ENCODE peak calls at places on chromosomes 3 and 15, in eight cellular contexts. A is foreskin fibroblast, Y is uterus, U is pancreas, R is neural crest cell, P is hepatocyte, O is PC-3, K is GM20000. T is an unnamed sample.

GRCh38 chr15:66098019-66098363 is 155.6 kb downstream of the MEGF11 start:
- DNase-seq in U (no peak), O (no peak), Y (no peak), R (no peak), P (no peak), K (no peak), A (no peak), T (no peak)

GRCh38 chr3:22360977-22361376 is 610.0 kb upstream of the ZNF385D start:
- DNase-seq in O (no peak), U (no peak), A (peak), K (no peak), P (no peak), R (no peak), Y (no peak), T (no peak)

GRCh38 chr3:78918361-78919020 is 849.3 kb downstream of the ROBO1 start:
- DNase-seq in A (peak), O (no peak), P (no peak), R (no peak), Y (no peak), K (no peak), U (no peak), T (no peak)

GRCh38 chr3:41026394-41027177 is 172.7 kb upstream of the CTNNB1 start:
- DNase-seq in A (no peak), R (peak), O (peak), U (peak), P (peak), Y (peak), K (no peak), T (peak)

GRCh38 chr15:100346866-100347512 is 5.2 kb upstream of the ADAMTS17 start:
- DNase-seq in P (no peak), Y (no peak), O (no peak), K (no peak), U (no peak), R (no peak), A (no peak), T (no peak)

GRCh38 chr3:141336672-141337522 is 31.4 kb upstream of the ZBTB38 start:
- DNase-seq in U (no peak), K (peak), A (peak), R (no peak), Y (no peak), P (peak), O (peak), T (no peak)

GRCh38 chr3:150147776-150148175 is 177.1 kb upstream of the PFN2 start:
- DNase-seq in O (peak), P (peak), R (no peak), K (no peak), U (no peak), Y (no peak), A (peak), T (no peak)

GRCh38 chr15:98077186-98077585 is 116.7 kb downstream of the ARRDC4 start:
- DNase-seq in P (peak), U (no peak), O (no peak), R (no peak), A (peak), K (no peak), Y (peak), T (no peak)

GRCh38 chr3:52317601-52318000 is 1.5 kb downstream of the DNAH1 start:
- DNase-seq in P (peak), R (peak), O (no peak), K (peak), U (peak), A (peak), Y (peak), T (peak)

GRCh38 chr3:52054689-52055511 is 1.5 kb downstream of the DUSP7 start:
- DNase-seq in Y (no peak), K (no peak), R (peak), A (peak), P (no peak), O (no peak), U (no peak), T (peak)

GRCh38 chr3:124791639-124792111 is 61.4 kb downstream of the UMPS start:
- DNase-seq in K (no peak), O (no peak), A (peak), U (no peak), Y (peak), R (no peak), P (peak), T (no peak)

GRCh38 chr15:67089218-67090193 is 24.1 kb downstream of the SMAD3 start:
- DNase-seq in R (no peak), O (peak), P (no peak), A (peak), U (no peak), Y (no peak), K (no peak), T (no peak)

GRCh38 chr15:82530606-82531379 is 9.5 kb downstream of the RPS17 start:
- DNase-seq in O (peak), R (peak), U (peak), Y (peak), K (peak), P (peak), A (peak), T (peak)

GRCh38 chr3:32603064-32603463 is 32.4 kb upstream of the DYNC1LI1 start:
- DNase-seq in K (no peak), P (peak), A (no peak), Y (no peak), R (no peak), U (no peak), O (no peak), T (no peak)

GRCh38 chr15:56654624-56655023 is 78.7 kb downstream of the ZNF280D start:
- DNase-seq in P (no peak), O (no peak), Y (no peak), R (no peak), K (no peak), U (no peak), A (no peak), T (no peak)

GRCh38 chr15:57217716-57218598 is 158.3 kb upstream of the CGNL1 start:
- DNase-seq in P (no peak), U (no peak), R (no peak), K (no peak), O (no peak), Y (no peak), A (peak), T (no peak)

GRCh38 chr3:79737530-79737929 is 30.3 kb downstream of the ROBO1 start:
- DNase-seq in A (no peak), O (no peak), U (no peak), P (no peak), R (no peak), Y (no peak), K (no peak), T (no peak)

GRCh38 chr3:69647710-69648109 is 91.6 kb upstream of the MITF start:
- DNase-seq in Y (no peak), K (peak), A (peak), P (no peak), R (no peak), U (no peak), O (peak), T (no peak)

GRCh38 chr3:119508172-119508845 is 10.0 kb downstream of the TIMMDC1 start:
- DNase-seq in R (no peak), Y (no peak), U (no peak), P (no peak), A (no peak), K (peak), O (no peak), T (no peak)

GRCh38 chr15:89845305-89845893 is 30.7 kb upstream of the ANPEP start:
- DNase-seq in Y (no peak), A (peak), R (no peak), O (peak), P (peak), K (no peak), U (no peak), T (no peak)

GRCh38 chr15:68298882-68299381 is 21.4 kb downstream of the FEM1B start:
- DNase-seq in U (no peak), Y (peak), K (peak), A (peak), R (no peak), O (no peak), P (no peak), T (no peak)

GRCh38 chr3:63015614-63016016 is 140.4 kb upstream of the CADPS start:
- DNase-seq in K (no peak), A (no peak), P (peak), O (no peak), Y (no peak), U (no peak), R (peak), T (peak)

GRCh38 chr3:96209703-96210102 is 604.7 kb upstream of the EPHA6 start:
- DNase-seq in P (peak), U (no peak), K (no peak), O (peak), A (no peak), Y (no peak), R (no peak), T (no peak)

GRCh38 chr3:43181202-43181910 is 75.5 kb upstream of the POMGNT2 start:
- DNase-seq in O (peak), P (no peak), K (peak), Y (no peak), R (no peak), A (no peak), U (no peak), T (no peak)

GRCh38 chr3:145124886-145125285 is 1036.1 kb downstream of the PLOD2 start:
- DNase-seq in R (no peak), K (no peak), U (no peak), Y (no peak), P (no peak), O (no peak), A (no peak), T (no peak)

DNA sequence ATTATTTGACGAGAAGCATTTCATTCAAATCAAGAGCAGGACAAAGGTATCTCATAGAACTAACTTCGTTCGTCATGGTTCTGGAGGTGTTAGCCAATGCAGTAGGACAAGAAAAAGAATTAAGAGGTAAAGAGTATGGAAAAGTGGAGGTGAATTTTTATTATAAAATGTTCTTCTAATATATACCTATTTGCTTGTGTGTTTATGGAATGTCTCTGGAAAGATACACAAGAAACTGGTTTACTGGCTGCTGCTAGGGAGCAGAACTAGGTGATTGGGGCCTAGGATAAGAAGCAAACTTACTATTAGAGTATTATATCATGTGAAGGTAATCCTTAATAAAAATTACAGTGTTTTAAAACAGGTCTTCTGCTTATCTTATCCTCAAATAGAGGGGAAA is 30.9 kb upstream of the TATDN2 start:
- DNase-seq in P (no peak), Y (no peak), A (no peak), O (no peak), U (no peak), K (no peak), R (no peak), T (no peak)
- TF ChIP-seq CTCF in P (no peak), Y (no peak), A (no peak), O (no peak), U (no peak), K (no peak), R (no peak), T (no peak)

GRCh38 chr15:80179966-80180365 is 27.2 kb downstream of the FAH start:
- DNase-seq in A (no peak), O (no peak), P (no peak), Y (no peak), K (no peak), R (no peak), U (no peak), T (no peak)

GRCh38 chr15:80180986-80181385 is 28.2 kb downstream of the FAH start:
- DNase-seq in P (no peak), A (no peak), K (no peak), U (no peak), Y (no peak), R (no peak), O (no peak), T (no peak)

GRCh38 chr15:80179025-80179759 is 26.4 kb downstream of the FAH start:
- DNase-seq in U (no peak), P (no peak), O (peak), K (no peak), A (peak), R (no peak), Y (no peak), T (no peak)

GRCh38 chr15:80182611-80183210 is 29.9 kb downstream of the FAH start:
- DNase-seq in R (no peak), O (peak), U (no peak), A (peak), P (no peak), K (no peak), Y (no peak), T (no peak)

GRCh38 chr15:80180468-80180867 is 27.7 kb downstream of the FAH start:
- DNase-seq in U (no peak), R (no peak), K (no peak), O (no peak), A (no peak), P (no peak), Y (no peak), T (no peak)
- TF ChIP-seq CTCF in U (no peak), R (no peak), K (no peak), O (no peak), A (no peak), P (no peak), Y (no peak), T (no peak)

GRCh38 chr3:76700323-76700722 is 339.6 kb upstream of the ROBO2 start:
- DNase-seq in A (peak), O (no peak), U (no peak), P (no peak), Y (no peak), K (no peak), R (no peak), T (no peak)

GRCh38 chr3:76702676-76703075 is 337.2 kb upstream of the ROBO2 start:
- DNase-seq in R (no peak), P (no peak), U (no peak), O (no peak), A (no peak), K (no peak), Y (no peak), T (no peak)

GRCh38 chr3:76699846-76700245 is 340.1 kb upstream of the ROBO2 start:
- DNase-seq in U (no peak), Y (no peak), K (no peak), P (no peak), O (no peak), A (no peak), R (no peak), T (no peak)

GRCh38 chr3:76698136-76698535 is 341.8 kb upstream of the ROBO2 start:
- DNase-seq in R (no peak), O (no peak), K (no peak), Y (no peak), P (peak), A (no peak), U (no peak), T (no peak)
- TF ChIP-seq CTCF in R (no peak), O (no peak), K (no peak), Y (no peak), P (no peak), A (no peak), U (no peak), T (no peak)

DNA sequence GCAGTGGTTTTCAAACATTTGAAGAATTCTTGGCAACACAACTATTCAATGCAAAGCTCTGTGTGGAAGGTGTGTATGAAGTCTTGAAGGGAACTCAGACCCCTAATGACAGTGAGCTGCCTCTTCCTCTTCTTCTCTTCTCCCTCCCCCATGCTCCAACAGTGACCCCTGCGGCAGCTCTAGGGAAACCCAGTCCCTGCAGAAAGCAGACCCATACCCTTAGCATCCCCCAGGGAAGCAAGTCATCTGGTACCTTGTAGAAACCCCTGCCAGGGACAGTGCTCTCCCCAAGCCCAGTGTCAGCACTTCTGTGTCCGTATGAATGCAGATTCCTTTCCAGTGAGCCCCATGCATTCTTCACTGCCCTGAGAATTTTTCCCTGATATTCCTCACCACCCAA is 442.3 kb downstream of the EPHB1 start:
- DNase-seq in A (no peak), U (no peak), P (no peak), R (no peak), Y (no peak), K (no peak), O (no peak), T (no peak)
- TF ChIP-seq CTCF in A (no peak), U (no peak), P (no peak), R (no peak), Y (no peak), K (no peak), O (no peak), T (peak)

GRCh38 chr3:107680698-107681097 is 157.9 kb downstream of the BBX start:
- DNase-seq in A (peak), Y (no peak), K (no peak), O (peak), R (no peak), U (no peak), P (no peak), T (no peak)
- TF ChIP-seq CTCF in A (no peak), Y (no peak), K (no peak), O (no peak), R (no peak), U (no peak), P (no peak), T (no peak)

GRCh38 chr3:9110316-9110715 is 139.1 kb downstream of the SRGAP3 start:
- DNase-seq in P (no peak), Y (no peak), R (no peak), A (no peak), U (no peak), K (no peak), O (no peak), T (no peak)

GRCh38 chr3:9110802-9111201 is 138.6 kb downstream of the SRGAP3 start:
- DNase-seq in U (no peak), A (no peak), O (no peak), R (no peak), P (no peak), K (no peak), Y (no peak), T (no peak)

GRCh38 chr3:9109570-9109914 is 139.9 kb downstream of the SRGAP3 start:
- DNase-seq in Y (no peak), P (no peak), K (no peak), A (no peak), U (no peak), R (no peak), O (no peak), T (no peak)

GRCh38 chr3:9107738-9108137 is 141.7 kb downstream of the SRGAP3 start:
- DNase-seq in R (no peak), O (no peak), P (no peak), U (no peak), K (no peak), A (no peak), Y (no peak), T (no peak)

DNA sequence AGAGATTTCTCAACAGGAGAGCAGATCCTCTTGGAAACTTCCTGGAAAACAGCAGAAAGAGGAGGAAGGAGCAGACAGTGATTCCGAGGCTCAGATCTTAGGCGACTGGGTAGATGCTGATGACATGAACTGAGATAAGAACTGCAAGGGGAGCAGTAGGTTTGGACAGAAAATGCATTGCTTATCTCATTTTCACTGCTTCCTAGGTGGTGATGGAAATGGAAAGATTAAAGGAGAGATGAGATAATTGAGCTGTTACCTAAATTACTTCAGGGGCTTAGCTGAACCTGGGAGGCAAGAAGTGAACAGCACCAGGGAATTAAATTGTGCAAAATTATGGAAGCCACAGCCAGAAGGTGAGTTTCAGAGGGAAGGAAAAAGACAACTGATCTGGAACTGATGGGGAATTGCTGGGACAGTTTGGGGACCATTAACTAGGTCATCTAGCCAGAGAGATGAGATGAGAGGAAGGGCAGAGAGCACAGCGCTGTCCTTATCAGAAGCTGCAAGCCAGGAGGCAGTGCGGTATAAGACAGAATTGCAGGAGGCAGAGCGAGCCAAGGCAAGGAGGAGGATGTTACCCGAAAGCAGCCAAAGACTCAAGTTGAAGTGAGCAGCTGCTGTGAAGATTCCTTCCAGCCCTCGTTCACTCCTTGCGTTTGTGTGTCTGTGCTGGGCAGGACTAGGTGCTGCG is 140.4 kb downstream of the SRGAP3 start:
- DNase-seq in R (no peak), O (no peak), K (no peak), U (no peak), A (no peak), Y (no peak), P (no peak), T (no peak)
- TF ChIP-seq CTCF in R (no peak), O (no peak), K (no peak), U (no peak), A (no peak), Y (peak), P (no peak), T (no peak)

DNA sequence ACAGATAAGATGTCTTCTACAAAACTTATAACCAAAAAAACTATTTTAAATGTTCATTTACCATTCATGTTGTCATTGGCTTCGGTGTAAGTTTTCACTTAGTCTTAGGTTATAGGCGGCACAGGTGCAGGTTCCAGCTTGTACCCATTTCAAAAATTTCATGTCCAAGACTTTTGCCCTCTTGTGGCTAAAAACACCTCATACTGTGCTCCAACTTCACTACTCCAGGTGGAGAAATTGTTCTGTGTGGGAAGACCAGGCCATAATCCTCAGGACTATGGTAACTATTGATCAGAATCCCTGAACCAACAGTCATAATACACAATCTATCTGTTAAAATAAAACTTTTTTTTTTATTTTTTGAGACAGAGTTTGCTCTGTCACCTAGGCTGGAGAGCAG is 95.2 kb upstream of the ATP11B start:
- DNase-seq in K (no peak), R (no peak), O (no peak), A (no peak), P (no peak), U (no peak), Y (no peak), T (no peak)
- TF ChIP-seq CTCF in K (no peak), R (peak), O (peak), A (no peak), P (no peak), U (no peak), Y (no peak), T (no peak)

DNA sequence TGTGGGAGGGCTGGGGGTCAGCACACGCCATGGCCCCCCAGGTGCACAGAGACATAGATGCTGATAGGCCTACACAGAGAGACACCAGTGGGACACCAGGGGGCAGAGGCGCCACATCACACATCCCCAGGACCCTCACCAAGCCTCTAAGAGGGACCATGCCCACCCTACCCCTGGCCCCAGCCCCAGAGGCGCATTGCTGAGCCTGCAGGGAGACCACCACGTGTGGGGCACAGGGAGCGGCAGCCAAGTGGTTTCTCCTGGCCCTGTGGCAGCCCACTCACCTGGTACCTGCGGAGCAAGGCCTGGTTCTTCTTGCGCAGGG is 1.2 kb downstream of the CCDC9B start:
- DNase-seq in R (no peak), P (no peak), K (no peak), O (no peak), Y (no peak), U (no peak), A (no peak), T (no peak)
- TF ChIP-seq CTCF in R (no peak), P (no peak), K (no peak), O (peak), Y (no peak), U (no peak), A (no peak), T (no peak)

T was measured in nephron progenitor cell.